ENCODE peak calls at places on chromosomes 13 and 19, in ten cellular contexts. C is cardiac muscle cell, U is kidney, E is esophagus squamous epithelium, S is psoas muscle, J is keratinocyte, K is left lung, Y is BE2C, N is colonic mucosa, G is transverse colon. H is an unnamed sample. For H3K36me3, the result is how much of the 10 kb centered on the place peaks cover.

GRCh38 chr13:69948016-69948415 is 159.6 kb upstream of the ATXN8OS start:
- DNase-seq in C (no peak), U (no peak), E (no peak), S (no peak), J (no peak), K (no peak), Y (no peak), N (no peak), G (no peak), H (no peak)

GRCh38 chr13:36673838-36674326 is at the start of gene SERTM1:
- DNase-seq in C (peak), U (peak), E (no peak), S (no peak), J (no peak), K (no peak), Y (peak), N (no peak), G (no peak), H (peak)

GRCh38 chr19:16442386-16443276 is 29.1 kb downstream of the EPS15L1 start:
- DNase-seq in C (peak), U (no peak), E (no peak), S (no peak), J (no peak), K (no peak), Y (peak), N (peak), G (peak), H (no peak)

GRCh38 chr19:35805518-35806102 is 7.0 kb downstream of the PRODH2 start:
- DNase-seq in C (no peak), U (no peak), E (no peak), S (no peak), J (no peak), K (no peak), Y (no peak), N (no peak), G (no peak), H (no peak)

GRCh38 chr13:106484755-106485193 is 50.7 kb downstream of the EFNB2 start:
- DNase-seq in C (peak), U (no peak), E (no peak), S (no peak), J (no peak), K (peak), Y (no peak), N (no peak), G (no peak), H (no peak)

GRCh38 chr13:98813993-98814392 is 61.5 kb upstream of the SLC15A1 start:
- DNase-seq in C (no peak), U (no peak), E (no peak), S (no peak), J (no peak), K (no peak), Y (no peak), N (no peak), G (no peak), H (no peak)

GRCh38 chr13:76758738-76759137 is 127.5 kb downstream of the KCTD12 start:
- DNase-seq in C (no peak), U (no peak), E (no peak), S (no peak), J (no peak), K (no peak), Y (no peak), N (no peak), G (no peak), H (no peak)

GRCh38 chr13:50535050-50535449 is 308.4 kb downstream of the DLEU7 start:
- DNase-seq in C (no peak), U (no peak), E (no peak), S (no peak), J (no peak), K (no peak), Y (no peak), N (no peak), G (no peak), H (no peak)

GRCh38 chr19:4347521-4347920 is 4.2 kb downstream of the MPND start:
- DNase-seq in C (no peak), U (no peak), E (no peak), S (no peak), J (no peak), K (no peak), Y (no peak), N (no peak), G (no peak), H (no peak)

GRCh38 chr19:40331052-40331451 is 17.1 kb downstream of the C19orf47 start:
- DNase-seq in C (no peak), U (peak), E (no peak), S (no peak), J (no peak), K (peak), Y (no peak), N (no peak), G (no peak), H (peak)
- H3K36me3 ChIP-seq in C (under half), U (under half), E (under half), S (half or more), J (under half), K (under half), Y (half or more), N (under half), G (under half), H (half or more)

GRCh38 chr19:2273356-2274184 is 8.4 kb downstream of the PEAK3 start:
- DNase-seq in C (peak), U (peak), E (no peak), S (peak), J (no peak), K (peak), Y (peak), N (peak), G (peak), H (peak)
- TF ChIP-seq CTCF in C (peak), U (peak), E (peak), S (peak), J (peak), K (peak), Y (peak), N (peak), G (peak), H (peak)

GRCh38 chr13:26484196-26484595 is 73.3 kb upstream of the WASF3 start:
- DNase-seq in C (no peak), U (no peak), E (no peak), S (no peak), J (no peak), K (no peak), Y (no peak), N (no peak), G (no peak), H (no peak)

GRCh38 chr13:26480246-26480855 is 77.1 kb upstream of the WASF3 start:
- DNase-seq in C (no peak), U (no peak), E (no peak), S (no peak), J (no peak), K (no peak), Y (no peak), N (peak), G (peak), H (no peak)

GRCh38 chr13:26485288-26485687 is 72.2 kb upstream of the WASF3 start:
- DNase-seq in C (no peak), U (no peak), E (no peak), S (no peak), J (no peak), K (no peak), Y (no peak), N (no peak), G (no peak), H (no peak)

GRCh38 chr13:26483546-26483945 is 73.9 kb upstream of the WASF3 start:
- DNase-seq in C (no peak), U (no peak), E (no peak), S (no peak), J (no peak), K (no peak), Y (no peak), N (no peak), G (no peak), H (no peak)

GRCh38 chr13:26482451-26483197 is 74.9 kb upstream of the WASF3 start:
- DNase-seq in C (peak), U (no peak), E (no peak), S (no peak), J (no peak), K (no peak), Y (peak), N (peak), G (peak), H (no peak)
- H3K4me3 ChIP-seq in C (no peak), U (peak), E (no peak), S (no peak), J (peak), K (no peak), Y (peak), N (no peak), G (peak), H (no peak)

DNA sequence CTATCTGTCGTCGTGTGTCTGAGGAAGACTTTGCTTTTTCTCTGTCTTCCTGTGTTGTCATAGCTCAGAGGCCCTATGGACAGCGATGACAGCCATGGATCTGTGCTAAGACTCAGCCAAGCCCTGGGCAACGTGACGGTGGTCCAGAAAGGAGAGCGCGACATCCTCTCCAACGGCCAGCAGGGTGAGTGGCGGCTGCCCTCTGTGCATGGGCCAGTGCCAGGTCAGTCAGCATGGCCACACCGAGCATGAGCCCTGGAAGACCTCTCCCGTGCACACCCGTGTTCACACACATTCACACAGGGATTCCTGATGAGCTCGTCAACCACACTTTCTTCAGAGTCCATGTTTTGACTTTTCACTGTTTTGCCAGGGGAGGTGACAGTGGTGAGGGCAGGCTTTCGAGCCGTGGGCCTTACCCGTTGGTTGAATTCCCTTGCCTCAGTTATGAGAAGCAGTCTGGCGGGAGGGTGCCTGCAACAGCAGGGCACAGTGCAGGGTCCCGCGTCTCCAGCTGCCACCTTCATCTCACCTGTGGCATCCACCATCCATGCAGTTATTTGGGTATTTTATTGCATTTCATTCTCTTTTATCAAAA is 20.2 kb downstream of the NAXD start:
- DNase-seq in C (no peak), U (no peak), E (no peak), S (no peak), J (no peak), K (no peak), Y (no peak), N (no peak), G (no peak), H (no peak)
- H3K36me3 ChIP-seq in C (under half), U (under half), E (under half), S (half or more), J (under half), K (under half), Y (half or more), N (under half), G (under half), H (half or more)

H was measured in upper lobe of right lung.